ENCODE peak calls at places on chromosomes 4 and X, in eight cellular contexts. L is retinal pigment epithelial cell, E is neural progenitor cell, H is GM23338, G is A549, Y is lower leg skin, X is fibroblast of villous mesenchyme, I is dorsolateral prefrontal cortex. M is an unnamed sample.

GRCh38 chr4:37794046-37794445 is 32.4 kb upstream of the PGM2 start:
- DNase-seq in L (no peak), Y (no peak), I (no peak), E (no peak), H (no peak), G (no peak), X (no peak), M (no peak)

GRCh38 chr4:185559913-185560281 is 24.6 kb upstream of the PDLIM3 start:
- DNase-seq in L (peak), I (peak), E (no peak), X (peak), H (no peak), G (no peak), Y (peak), M (peak)

GRCh38 chrX:7444967-7445366 is 297.0 kb upstream of the PUDP start:
- DNase-seq in I (no peak), X (no peak), E (no peak), G (no peak), L (no peak), Y (no peak), H (no peak), M (no peak)

GRCh38 chr4:113406723-113407016 is 354.9 kb downstream of the CAMK2D start:
- DNase-seq in X (no peak), E (no peak), L (no peak), I (no peak), H (no peak), Y (no peak), G (no peak), M (no peak)

GRCh38 chr4:72679666-72680065 is 110.6 kb upstream of the ADAMTS3 start:
- DNase-seq in X (no peak), H (peak), I (no peak), G (no peak), L (no peak), Y (no peak), E (no peak), M (no peak)

GRCh38 chr4:98793658-98794057 is 135.2 kb upstream of the TSPAN5 start:
- DNase-seq in I (no peak), Y (no peak), H (no peak), X (no peak), E (no peak), L (no peak), G (no peak), M (no peak)

GRCh38 chr4:1318488-1319213 is 28.4 kb upstream of the UVSSA start:
- DNase-seq in X (no peak), E (peak), I (no peak), L (no peak), G (no peak), Y (no peak), H (peak), M (no peak)

GRCh38 chr4:5728451-5728850 is 17.4 kb downstream of the EVC start:
- DNase-seq in G (no peak), X (no peak), E (no peak), I (no peak), L (no peak), Y (no peak), H (no peak), M (no peak)

GRCh38 chr4:166363198-166363597 is 490.2 kb downstream of the TLL1 start:
- DNase-seq in L (no peak), I (no peak), G (no peak), E (no peak), H (no peak), X (no peak), Y (no peak), M (no peak)

GRCh38 chr4:165201806-165202205 is 5.6 kb upstream of the KLHL2 start:
- DNase-seq in X (no peak), L (peak), I (no peak), Y (no peak), G (no peak), E (no peak), H (no peak), M (no peak)

GRCh38 chrX:109967151-109967550 is 35.8 kb upstream of the TMEM164 start:
- DNase-seq in E (no peak), I (no peak), H (no peak), X (no peak), G (no peak), Y (no peak), L (no peak), M (peak)

GRCh38 chrX:63250253-63250868 is 100.8 kb downstream of the SPIN4 start:
- DNase-seq in Y (no peak), I (no peak), X (peak), G (peak), E (peak), L (peak), H (peak), M (peak)

GRCh38 chr4:3302786-3303444 is 10.1 kb downstream of the RGS12 start:
- DNase-seq in L (no peak), H (no peak), X (no peak), Y (peak), I (no peak), E (no peak), G (no peak), M (no peak)

GRCh38 chr4:53905281-53905934 is 159.0 kb downstream of the CHIC2 start:
- DNase-seq in Y (no peak), G (no peak), I (no peak), L (no peak), H (no peak), E (no peak), X (peak), M (peak)

GRCh38 chr4:141406237-141406636 is 185.5 kb downstream of the ZNF330 start:
- DNase-seq in X (no peak), I (no peak), Y (no peak), G (no peak), H (no peak), L (no peak), E (no peak), M (no peak)

GRCh38 chr4:177546745-177547144 is 104.5 kb upstream of the AGA start:
- DNase-seq in X (no peak), G (no peak), L (no peak), I (no peak), Y (no peak), E (no peak), H (no peak), M (peak)

GRCh38 chr4:109496875-109497274 is 63.2 kb upstream of the MCUB start:
- DNase-seq in I (no peak), E (no peak), X (peak), L (no peak), Y (no peak), H (no peak), G (no peak), M (no peak)

GRCh38 chrX:123860506-123860840 is 620 bp downstream of the XIAP start:
- DNase-seq in L (no peak), G (peak), X (peak), H (no peak), E (no peak), I (no peak), Y (no peak), M (peak)

GRCh38 chr4:617644-618330 is 7.6 kb upstream of the PDE6B start:
- DNase-seq in Y (peak), G (no peak), X (no peak), L (no peak), H (peak), E (no peak), I (no peak), M (no peak)

GRCh38 chr4:80049813-80050534 is 23.1 kb downstream of the ANTXR2 start:
- DNase-seq in G (no peak), Y (no peak), I (no peak), L (no peak), H (no peak), E (no peak), X (no peak), M (no peak)

GRCh38 chr4:119748853-119749252 is 120.2 kb upstream of the PDE5A start:
- DNase-seq in G (no peak), H (no peak), X (peak), I (no peak), Y (no peak), L (no peak), E (no peak), M (no peak)

GRCh38 chr4:4985844-4986243 is 33.4 kb downstream of the CYTL1 start:
- DNase-seq in I (no peak), G (no peak), Y (no peak), X (no peak), H (peak), E (peak), L (no peak), M (no peak)

GRCh38 chr4:24226667-24227066 is 336.8 kb upstream of the PPARGC1A start:
- DNase-seq in L (no peak), H (no peak), G (no peak), E (no peak), Y (no peak), I (no peak), X (no peak), M (no peak)

GRCh38 chr4:169664615-169665014 is 44.2 kb downstream of the CLCN3 start:
- DNase-seq in H (no peak), G (no peak), I (no peak), X (no peak), Y (no peak), E (no peak), L (peak), M (peak)

GRCh38 chr4:63232058-63232457 is 1177.2 kb downstream of the TECRL start:
- DNase-seq in H (no peak), G (no peak), L (no peak), E (no peak), X (no peak), I (no peak), Y (no peak), M (no peak)

GRCh38 chr4:182137343-182137742 is 105.9 kb upstream of the TENM3 start:
- DNase-seq in H (no peak), Y (no peak), L (no peak), X (no peak), I (no peak), G (no peak), E (peak), M (peak)

GRCh38 chr4:114807759-114808404 is 209.3 kb downstream of the UGT8 start:
- DNase-seq in I (no peak), Y (no peak), G (peak), H (peak), E (peak), X (peak), L (no peak), M (peak)

GRCh38 chr4:27239651-27240050 is 379.0 kb downstream of the STIM2 start:
- DNase-seq in H (no peak), L (no peak), G (no peak), X (no peak), I (no peak), E (no peak), Y (no peak), M (no peak)

GRCh38 chrX:107935200-107935599 is 47.0 kb downstream of the TEX13B start:
- DNase-seq in Y (no peak), H (peak), G (no peak), I (no peak), X (no peak), L (peak), E (no peak), M (peak)

GRCh38 chr4:127641524-127641923 is 8.8 kb downstream of the INTU start:
- DNase-seq in L (no peak), E (no peak), G (no peak), I (no peak), X (no peak), Y (no peak), H (no peak), M (no peak)

GRCh38 chr4:86940176-86940575 is 5.4 kb downstream of the AFF1 start:
- DNase-seq in H (no peak), L (no peak), I (no peak), E (no peak), X (peak), G (no peak), Y (no peak), M (no peak)

GRCh38 chrX:133685806-133686205 is 270.5 kb upstream of the GPC4 start:
- DNase-seq in I (no peak), L (no peak), Y (no peak), H (peak), G (no peak), X (no peak), E (no peak), M (no peak)

GRCh38 chr4:752196-752861 is 46.7 kb downstream of the PCGF3 start:
- DNase-seq in I (peak), Y (no peak), X (no peak), G (no peak), L (no peak), H (no peak), E (no peak), M (peak)

DNA sequence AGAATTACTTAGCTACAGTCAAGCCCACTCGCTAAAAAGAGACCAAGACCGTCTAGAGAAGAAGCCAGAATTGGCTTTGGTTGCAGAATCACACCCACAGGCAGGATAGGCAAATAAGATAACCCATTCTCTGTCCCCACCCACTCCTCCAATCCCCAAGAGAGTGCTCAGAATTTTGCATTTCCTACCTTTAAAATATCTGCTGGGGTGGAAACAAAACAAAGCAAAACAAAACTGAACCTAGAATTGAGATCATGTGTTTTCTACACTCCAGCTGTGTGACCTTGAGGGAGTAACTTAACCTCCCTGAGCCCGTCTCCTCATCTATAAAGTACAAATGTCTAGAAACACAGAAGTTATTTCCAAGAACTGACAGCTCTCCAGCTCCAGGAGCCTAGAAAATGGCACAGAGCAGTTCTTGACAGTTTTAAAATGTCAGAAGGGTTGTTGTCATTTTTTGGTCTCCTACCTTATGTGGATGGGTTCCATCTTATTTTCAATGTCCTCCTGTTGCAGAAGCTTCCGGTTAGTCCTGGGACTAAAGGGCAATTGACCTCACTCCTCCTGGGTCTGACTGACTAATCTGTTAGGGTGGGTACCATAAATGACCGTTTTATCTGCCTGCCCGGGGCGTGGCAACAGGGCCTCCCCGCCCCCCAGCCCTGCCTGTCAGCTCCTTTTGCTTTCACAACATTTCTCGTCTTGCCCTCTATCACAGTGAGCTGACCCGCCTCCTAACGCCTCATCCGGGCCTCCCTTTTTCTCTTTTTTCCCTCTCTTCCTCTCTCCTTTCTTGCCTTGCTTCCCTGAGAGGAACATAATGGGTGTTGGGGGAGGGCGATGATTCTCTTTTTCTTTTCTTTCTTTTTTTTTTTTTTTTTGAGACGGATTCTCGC is 114.0 kb downstream of the RBM47 start:
- DNase-seq in I (no peak), X (peak), H (peak), E (peak), Y (no peak), L (no peak), G (peak), M (peak)
- H3K4me3 ChIP-seq in I (no peak), X (no peak), H (no peak), E (no peak), Y (no peak), L (peak), G (peak), M (no peak)

DNA sequence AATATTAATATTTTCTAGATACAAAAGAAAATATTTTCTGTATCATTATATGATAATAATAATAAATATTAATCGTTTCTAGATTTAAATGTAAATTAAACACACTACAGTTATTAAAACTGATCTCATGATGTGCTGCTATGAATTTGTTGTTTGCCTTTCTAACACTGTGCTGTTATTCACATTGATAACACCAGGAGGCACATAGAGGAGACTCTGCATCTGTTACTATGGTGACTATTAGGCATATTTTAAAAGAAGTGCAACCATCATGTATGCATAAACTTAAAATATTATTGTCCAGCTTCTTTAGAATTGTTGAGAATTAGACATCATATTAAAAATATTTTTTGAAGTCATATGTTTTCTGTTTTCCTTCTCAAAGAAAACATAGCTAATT is 11.8 kb upstream of the PDGFC start:
- DNase-seq in G (peak), I (no peak), L (no peak), H (peak), Y (no peak), E (no peak), X (no peak), M (peak)
- TF ChIP-seq CTCF in G (no peak), I (no peak), L (peak), H (no peak), Y (no peak), E (peak), X (peak), M (peak)

DNA sequence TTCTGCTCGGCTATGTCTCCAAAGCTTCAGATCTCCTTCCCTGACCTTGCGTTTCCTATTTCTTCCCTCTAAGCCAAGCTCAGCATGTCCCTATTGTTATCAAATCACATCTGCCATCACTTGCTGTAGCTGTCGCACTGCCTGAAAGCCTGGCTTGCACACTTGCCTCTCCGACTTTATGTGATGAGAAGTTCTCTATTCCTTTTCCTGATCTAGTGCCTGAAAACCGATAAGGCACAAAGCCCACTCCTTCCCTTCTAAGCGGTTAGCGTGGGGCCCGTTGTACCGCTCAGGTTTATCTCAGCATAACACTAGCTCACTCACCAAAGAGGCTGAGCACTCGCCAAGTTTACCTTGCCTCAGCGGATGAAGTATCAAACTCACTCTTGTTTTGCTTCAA is 816 bp downstream of the NMU start:
- DNase-seq in Y (no peak), L (no peak), E (peak), H (peak), G (no peak), X (no peak), I (no peak), M (no peak)
- H3K4me3 ChIP-seq in Y (peak), L (peak), E (peak), H (peak), G (no peak), X (no peak), I (peak), M (no peak)

GRCh38 chrX:10602646-10603045 is 17.7 kb downstream of the MID1 start:
- DNase-seq in L (no peak), Y (no peak), E (no peak), G (no peak), I (no peak), H (no peak), X (no peak), M (no peak)
- TF ChIP-seq CTCF in L (no peak), Y (no peak), E (no peak), G (no peak), I (no peak), H (no peak), X (no peak), M (no peak)

GRCh38 chrX:154030266-154030665 is 10.6 kb upstream of the IRAK1 start:
- DNase-seq in L (no peak), E (no peak), Y (no peak), G (no peak), X (no peak), H (no peak), I (no peak), M (no peak)
- H3K4me3 ChIP-seq in L (no peak), E (no peak), Y (no peak), G (no peak), X (no peak), H (no peak), I (no peak), M (no peak)

DNA sequence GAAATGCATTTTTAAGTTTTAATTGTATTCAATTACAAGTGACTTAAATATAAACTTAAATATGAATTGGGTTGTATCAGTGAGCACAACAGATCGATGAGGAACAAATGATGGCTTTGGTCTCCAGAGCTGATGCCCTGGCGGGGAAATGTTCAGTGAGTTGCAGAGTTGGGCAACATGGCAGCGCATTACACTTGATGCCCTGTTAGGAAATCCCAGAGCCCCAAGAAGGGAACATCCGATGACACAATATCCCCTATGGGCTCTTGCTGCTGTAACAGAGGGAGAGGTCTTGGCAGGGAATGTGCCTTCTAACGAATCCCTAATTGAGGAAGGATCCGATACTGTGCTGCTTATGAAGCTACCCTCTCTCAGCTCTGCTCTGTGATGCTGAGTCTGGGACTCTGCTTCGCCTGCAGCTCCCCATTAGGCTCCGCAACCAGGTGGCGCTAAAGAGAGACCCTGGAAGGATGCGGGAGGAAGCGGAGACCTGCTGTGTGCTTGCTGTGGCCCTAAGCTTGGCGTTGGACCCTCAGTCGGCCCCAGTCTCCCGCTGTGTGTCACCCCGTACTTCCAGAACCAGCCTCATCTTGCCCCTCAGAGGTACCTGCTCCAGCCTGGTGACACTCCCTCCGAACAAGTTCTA is 38.9 kb downstream of the PDHA1 start:
- DNase-seq in L (peak), G (peak), H (peak), E (peak), I (peak), Y (peak), X (peak), M (peak)
- TF ChIP-seq CTCF in L (peak), G (peak), H (peak), E (peak), I (peak), Y (no peak), X (peak), M (peak)

DNA sequence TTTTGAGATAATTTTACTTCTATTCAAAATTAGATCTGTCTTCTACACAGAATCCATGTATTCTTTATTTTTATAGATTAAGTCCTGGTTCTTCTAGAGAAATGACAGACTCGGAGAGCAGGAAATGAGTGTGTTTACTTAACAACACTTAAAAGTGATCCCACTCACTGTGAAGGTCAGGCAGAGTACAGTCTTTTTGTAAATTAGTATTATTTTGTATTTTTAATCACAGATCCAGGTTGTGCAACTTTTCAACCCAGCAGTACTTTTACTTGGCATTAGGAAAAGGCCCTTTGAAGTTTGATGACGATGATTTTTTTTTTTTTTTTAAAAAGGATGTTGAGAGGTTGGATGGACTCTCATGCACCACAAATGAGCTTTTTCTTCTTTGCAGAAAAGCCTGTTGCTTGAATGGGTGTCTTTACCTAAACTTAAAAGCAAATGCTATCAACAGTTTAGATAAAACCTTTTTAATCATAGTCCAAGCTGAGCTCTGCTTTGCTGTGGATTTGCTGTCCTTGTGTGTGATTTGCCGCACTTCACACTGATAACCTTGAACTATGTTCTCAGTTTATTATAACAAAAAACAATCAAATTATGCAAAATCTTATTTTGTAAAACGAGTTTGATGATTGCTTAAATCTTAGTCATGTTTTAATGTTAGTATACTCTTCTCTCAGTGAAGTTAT is 114.0 kb downstream of the MXRA5 start:
- DNase-seq in I (no peak), X (peak), E (no peak), G (no peak), H (no peak), Y (no peak), L (no peak), M (peak)
- H3K4me3 ChIP-seq in I (no peak), X (no peak), E (no peak), G (no peak), H (no peak), Y (no peak), L (no peak), M (no peak)